ENCODE peak calls at places on chromosomes 6 and 20, in five cellular contexts. One of them, this sample, is unnamed.
A peak's percentile ranks its signal among the peaks of the same experiment; 100 is the strongest.

GRCh38 chr6:168115748-168116445 is 36.9 kb upstream of the FRMD1 start:
- DNase-seq in gastrocnemius medialis: no peak
- DNase-seq in IMR-90: no peak
- DNase-seq in A549: no peak
- DNase-seq in ovary: no peak
- DNase-seq in this sample: no peak

GRCh38 chr6:38984723-38985122 is 63.9 kb upstream of the GLP1R start:
- DNase-seq in IMR-90: no peak
- DNase-seq in gastrocnemius medialis: no peak
- DNase-seq in A549: no peak
- DNase-seq in ovary: no peak
- DNase-seq in this sample: no peak

GRCh38 chr20:50610212-50610718 is 81.1 kb downstream of the RIPOR3 start:
- DNase-seq in IMR-90: no peak
- DNase-seq in gastrocnemius medialis: no peak
- DNase-seq in A549: no peak
- DNase-seq in ovary: no peak
- DNase-seq in this sample: no peak

GRCh38 chr6:169793408-169793807 is 42.0 kb downstream of the ERMARD start:
- DNase-seq in A549: no peak
- DNase-seq in ovary: no peak
- DNase-seq in IMR-90: no peak
- DNase-seq in gastrocnemius medialis: no peak
- DNase-seq in this sample: no peak

GRCh38 chr6:69756357-69756756 is 40.5 kb downstream of the LMBRD1 start:
- DNase-seq in ovary: no peak
- DNase-seq in A549: no peak
- DNase-seq in gastrocnemius medialis: no peak
- DNase-seq in IMR-90: no peak
- DNase-seq in this sample: no peak

GRCh38 chr6:1388081-1388926 is 1.1 kb upstream of the FOXF2 start:
- DNase-seq in ovary: no peak
- DNase-seq in gastrocnemius medialis: no peak
- DNase-seq in IMR-90: peak; percentile 53
- DNase-seq in A549: no peak
- DNase-seq in this sample: no peak

GRCh38 chr20:37228111-37228510 is 33.5 kb downstream of the GHRH start:
- DNase-seq in gastrocnemius medialis: no peak
- DNase-seq in IMR-90: no peak
- DNase-seq in A549: no peak
- DNase-seq in ovary: no peak
- DNase-seq in this sample: peak; percentile 23

GRCh38 chr20:38724603-38725457 is 544 bp downstream of the SLC32A1 start:
- DNase-seq in ovary: no peak
- DNase-seq in A549: no peak
- DNase-seq in gastrocnemius medialis: no peak
- DNase-seq in IMR-90: no peak
- DNase-seq in this sample: no peak

GRCh38 chr20:58650181-58650775 is 805 bp upstream of the STX16 start:
- DNase-seq in ovary: peak; percentile 58
- DNase-seq in IMR-90: no peak
- DNase-seq in gastrocnemius medialis: no peak
- DNase-seq in A549: no peak
- DNase-seq in this sample: no peak

GRCh38 chr6:66558189-66558588 is 851.2 kb upstream of the EYS start:
- DNase-seq in ovary: no peak
- DNase-seq in gastrocnemius medialis: no peak
- DNase-seq in IMR-90: no peak
- DNase-seq in A549: no peak
- DNase-seq in this sample: no peak

GRCh38 chr6:167956983-167957492 is 40.4 kb upstream of the KIF25 start:
- DNase-seq in IMR-90: peak; percentile 17
- DNase-seq in ovary: no peak
- DNase-seq in A549: no peak
- DNase-seq in gastrocnemius medialis: no peak
- DNase-seq in this sample: no peak

GRCh38 chr6:135251416-135251815 is 70.3 kb downstream of the MYB start:
- DNase-seq in A549: no peak
- DNase-seq in IMR-90: no peak
- DNase-seq in gastrocnemius medialis: no peak
- DNase-seq in ovary: no peak
- DNase-seq in this sample: no peak

GRCh38 chr6:98601697-98602096 is 232.7 kb upstream of the POU3F2 start:
- DNase-seq in IMR-90: no peak
- DNase-seq in ovary: no peak
- DNase-seq in gastrocnemius medialis: no peak
- DNase-seq in A549: no peak
- DNase-seq in this sample: no peak

DNA sequence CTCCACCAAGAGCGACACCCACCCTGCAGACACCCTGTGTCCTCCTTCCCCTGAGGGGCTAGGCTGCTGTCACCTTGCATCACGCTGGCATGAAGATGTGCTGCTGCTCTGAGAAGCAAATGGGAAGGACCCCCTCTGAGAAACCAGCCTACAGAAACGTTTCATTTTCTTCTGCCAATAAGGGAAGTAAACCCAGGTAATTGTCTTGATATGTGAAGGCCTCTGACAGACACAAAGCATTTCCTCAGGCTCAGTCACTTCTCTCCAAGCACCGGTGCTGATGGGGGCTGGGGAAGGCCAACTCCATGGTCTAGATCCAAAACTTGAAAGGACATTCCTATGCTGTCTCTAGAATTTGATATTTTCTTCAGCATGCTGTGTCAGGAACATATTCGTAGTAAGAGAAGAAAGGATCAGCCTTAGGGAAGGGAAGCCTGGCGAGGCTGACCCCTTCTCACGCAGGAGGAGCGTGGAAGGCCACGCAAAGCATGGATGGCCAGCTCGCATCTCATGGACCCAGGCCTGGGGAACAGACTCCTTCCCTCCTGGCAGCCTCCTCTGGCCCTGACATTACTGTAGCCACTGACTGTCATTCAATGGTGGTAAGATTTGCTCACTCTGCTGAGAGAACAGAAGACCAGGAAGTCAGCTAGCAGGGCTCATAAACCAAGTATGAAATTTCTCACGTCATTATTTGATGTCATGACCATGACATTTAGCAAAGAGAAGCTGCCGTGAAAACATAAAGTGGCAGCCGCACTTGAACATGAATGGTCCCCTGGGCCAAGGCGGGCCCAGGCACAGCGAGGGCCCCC is 20.4 kb downstream of the ACSS1 start:
- DNase-seq in gastrocnemius medialis: no peak
- DNase-seq in IMR-90: no peak
- DNase-seq in A549: no peak
- DNase-seq in ovary: no peak
- DNase-seq in this sample: no peak
- H3K4me1 ChIP-seq in gastrocnemius medialis: peaks cover 85% of the 10 kb centered on the region
- H3K4me1 ChIP-seq in IMR-90: peaks cover 7% of the 10 kb centered on the region
- H3K4me1 ChIP-seq in A549: no peaks in the 10 kb centered on the region
- H3K4me1 ChIP-seq in ovary: peaks cover 38% of the 10 kb centered on the region
- H3K4me1 ChIP-seq in this sample: peaks cover 83% of the 10 kb centered on the region

GRCh38 chr6:30779850-30780641 is 35.7 kb upstream of the IER3 start:
- DNase-seq in IMR-90: no peak
- DNase-seq in ovary: no peak
- DNase-seq in gastrocnemius medialis: no peak
- DNase-seq in A549: no peak
- DNase-seq in this sample: no peak

GRCh38 chr6:30781362-30781696 is 37.0 kb upstream of the IER3 start:
- DNase-seq in A549: no peak
- DNase-seq in IMR-90: no peak
- DNase-seq in gastrocnemius medialis: no peak
- DNase-seq in ovary: no peak
- DNase-seq in this sample: no peak

GRCh38 chr6:30782425-30783014 is 38.2 kb upstream of the IER3 start:
- DNase-seq in ovary: no peak
- DNase-seq in gastrocnemius medialis: no peak
- DNase-seq in A549: peak; percentile 33
- DNase-seq in IMR-90: peak; percentile 51
- DNase-seq in this sample: no peak

GRCh38 chr6:30780642-30780920 is 36.2 kb upstream of the IER3 start:
- DNase-seq in IMR-90: no peak
- DNase-seq in ovary: no peak
- DNase-seq in gastrocnemius medialis: no peak
- DNase-seq in A549: no peak
- DNase-seq in this sample: no peak

DNA sequence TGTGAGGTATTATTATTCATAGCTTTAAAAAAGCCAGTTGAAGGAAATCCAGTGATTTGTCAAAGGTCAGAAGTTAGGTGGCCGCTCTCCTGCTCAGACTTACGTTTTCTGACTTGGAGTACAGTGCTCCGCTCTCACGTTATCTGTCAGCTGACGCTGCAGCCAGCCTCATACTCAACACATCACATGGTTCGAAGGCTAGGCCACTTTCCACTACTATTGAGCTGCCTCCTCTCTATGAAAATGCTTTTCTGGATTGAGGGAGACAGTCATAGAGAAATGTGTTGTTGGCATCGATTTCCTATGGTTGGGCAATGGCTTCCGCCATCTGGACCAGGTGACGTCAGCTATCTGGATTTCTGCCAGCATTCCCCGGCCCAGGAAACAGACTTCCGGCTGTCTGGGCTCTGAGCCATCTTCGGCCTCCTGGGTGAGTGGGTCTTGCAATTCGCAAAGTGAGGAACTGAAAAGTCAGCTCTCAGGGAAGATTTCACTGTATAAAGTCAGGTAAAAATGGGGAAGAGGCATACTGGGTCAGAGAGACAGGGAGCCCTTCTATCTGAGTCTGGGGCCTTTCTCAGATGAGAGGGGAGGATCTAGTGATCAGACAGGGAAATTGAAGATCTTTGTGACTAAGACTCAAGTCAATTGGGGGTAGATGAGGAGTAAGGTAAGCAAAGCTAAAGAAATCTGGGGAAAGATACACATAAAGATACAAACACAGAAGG is 37.5 kb upstream of the IER3 start:
- DNase-seq in IMR-90: peak; percentile 100
- DNase-seq in A549: peak; percentile 58
- DNase-seq in ovary: peak; percentile 100
- DNase-seq in gastrocnemius medialis: peak; percentile 81
- DNase-seq in this sample: peak; percentile 96
- TF ChIP-seq POLR2A in IMR-90: peak; percentile 38
- TF ChIP-seq POLR2A in A549: no peak
- TF ChIP-seq POLR2A in ovary: no peak
- TF ChIP-seq POLR2A in gastrocnemius medialis: no peak
- TF ChIP-seq POLR2A in this sample: no peak

GRCh38 chr6:42315991-42316378 is 98.3 kb upstream of the MRPS10 start:
- DNase-seq in A549: peak; percentile 60
- DNase-seq in IMR-90: peak; percentile 99
- DNase-seq in ovary: no peak
- DNase-seq in gastrocnemius medialis: no peak
- DNase-seq in this sample: no peak

GRCh38 chr6:42316390-42316970 is 98.8 kb upstream of the MRPS10 start:
- DNase-seq in gastrocnemius medialis: no peak
- DNase-seq in A549: no peak
- DNase-seq in ovary: no peak
- DNase-seq in IMR-90: peak; percentile 90
- DNase-seq in this sample: no peak

GRCh38 chr6:42313941-42314570 is 96.4 kb upstream of the MRPS10 start:
- DNase-seq in A549: no peak
- DNase-seq in IMR-90: peak; percentile 86
- DNase-seq in gastrocnemius medialis: no peak
- DNase-seq in ovary: peak; percentile 26
- DNase-seq in this sample: no peak

GRCh38 chr6:42314571-42314950 is 96.9 kb upstream of the MRPS10 start:
- DNase-seq in gastrocnemius medialis: no peak
- DNase-seq in ovary: no peak
- DNase-seq in IMR-90: no peak
- DNase-seq in A549: no peak
- DNase-seq in this sample: no peak

GRCh38 chr6:42315220-42315990 is 97.7 kb upstream of the MRPS10 start:
- DNase-seq in gastrocnemius medialis: no peak
- DNase-seq in IMR-90: no peak
- DNase-seq in ovary: no peak
- DNase-seq in A549: no peak
- DNase-seq in this sample: no peak
- H3K4me3 ChIP-seq in gastrocnemius medialis: no peak overlapping the region
- H3K4me3 ChIP-seq in IMR-90: no peak overlapping the region
- H3K4me3 ChIP-seq in ovary: no peak overlapping the region
- H3K4me3 ChIP-seq in A549: peak overlapping the region; percentile 3
- H3K4me3 ChIP-seq in this sample: no peak overlapping the region

DNA sequence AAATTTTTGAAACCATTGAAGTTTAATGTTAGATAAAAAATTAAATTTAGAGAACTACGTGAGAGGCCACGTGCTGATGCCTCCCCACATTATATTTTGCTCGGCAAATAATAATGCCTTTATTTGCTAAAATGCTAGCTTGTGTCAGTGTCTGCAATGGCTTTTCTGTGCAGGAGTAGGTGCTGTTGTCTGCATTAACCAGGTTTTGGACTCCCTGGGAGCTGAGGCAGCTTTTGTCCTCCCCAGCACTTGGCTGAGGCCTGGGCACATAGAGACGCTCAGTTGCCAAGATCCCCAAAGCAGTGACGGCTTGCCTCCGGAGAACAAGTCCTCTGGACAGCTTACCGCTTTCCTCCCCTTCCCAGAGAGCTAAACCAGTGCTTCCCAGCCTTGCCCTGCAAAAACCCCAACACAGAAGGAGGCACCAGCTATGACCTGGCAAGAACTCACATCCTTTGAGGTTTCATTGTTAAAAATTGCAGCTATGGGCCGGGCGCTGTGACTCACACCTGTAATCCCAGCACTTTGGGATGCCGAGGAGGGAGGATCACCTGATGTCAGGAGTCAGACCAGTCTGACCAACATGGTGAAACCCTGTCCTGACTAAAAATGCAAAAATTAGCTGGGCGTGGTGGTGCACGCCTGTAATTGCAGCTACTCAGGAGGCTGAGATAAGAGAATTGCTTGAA is 59.9 kb downstream of the KAT14 start:
- DNase-seq in ovary: no peak
- DNase-seq in IMR-90: no peak
- DNase-seq in A549: no peak
- DNase-seq in gastrocnemius medialis: no peak
- DNase-seq in this sample: no peak
- H3K4me1 ChIP-seq in ovary: no peaks in the 10 kb centered on the region
- H3K4me1 ChIP-seq in IMR-90: no peaks in the 10 kb centered on the region
- H3K4me1 ChIP-seq in A549: no peaks in the 10 kb centered on the region
- H3K4me1 ChIP-seq in gastrocnemius medialis: no peaks in the 10 kb centered on the region
- H3K4me1 ChIP-seq in this sample: no peaks in the 10 kb centered on the region